ENCODE peak calls at places on chromosomes 13 and 19, in seven cellular contexts. S is lower leg skin, T is psoas muscle, Z is GM23338, C is A549, V is body of pancreas, R is GM12865. M is an unnamed sample.

GRCh38 chr13:30371649-30372265 is 50.5 kb upstream of the UBE2L5 start:
- DNase-seq in R (peak; percentile 97), Z (no peak), T (no peak), V (peak; percentile 46), C (peak; percentile 7), S (peak; percentile 70), M (no peak)

GRCh38 chr19:44050740-44051653 is 839 bp upstream of the ZNF223 start:
- DNase-seq in C (peak; percentile 27), T (no peak), V (peak; percentile 36), S (no peak), R (no peak), Z (peak; percentile 77), M (no peak)

GRCh38 chr19:17777840-17778620 is 16.9 kb upstream of the B3GNT3 start:
- DNase-seq in R (peak; percentile 78), C (peak; percentile 94), T (peak; percentile 52), S (no peak), Z (peak; percentile 97), V (peak; percentile 62), M (peak; percentile 54)

GRCh38 chr19:911197-912033 is 1.6 kb downstream of the R3HDM4 start:
- DNase-seq in S (no peak), C (no peak), Z (peak; percentile 81), R (no peak), V (no peak), T (no peak), M (no peak)

GRCh38 chr19:3366761-3367571 is 583 bp downstream of the NFIC start:
- DNase-seq in S (no peak), Z (no peak), R (peak; percentile 69), C (no peak), T (peak; percentile 78), V (peak; percentile 76), M (peak; percentile 63)

GRCh38 chr13:42891591-42891990 is 100.5 kb downstream of the EPSTI1 start:
- DNase-seq in T (no peak), R (no peak), C (no peak), V (no peak), Z (no peak), S (no peak), M (no peak)

GRCh38 chr19:4197625-4198466 is 15.4 kb downstream of the ANKRD24 start:
- DNase-seq in C (peak; percentile 55), Z (peak; percentile 87), S (no peak), R (no peak), V (no peak), T (no peak), M (no peak)

GRCh38 chr19:58544591-58545285 is 874 bp downstream of the TRIM28 start:
- DNase-seq in Z (peak; percentile 49), R (peak; percentile 72), V (peak; percentile 42), T (no peak), S (no peak), C (peak; percentile 40), M (peak; percentile 50)

GRCh38 chr19:7257148-7258041 is 36.8 kb downstream of the INSR start:
- DNase-seq in S (peak; percentile 90), T (no peak), C (peak; percentile 5), V (peak; percentile 94), Z (no peak), R (no peak), M (peak; percentile 24)

GRCh38 chr13:31905896-31906295 is 125.7 kb upstream of the FRY start:
- DNase-seq in Z (peak; percentile 64), C (no peak), T (no peak), V (no peak), S (no peak), R (no peak), M (no peak)

GRCh38 chr19:29867984-29868383 is 56.2 kb downstream of the CCNE1 start:
- DNase-seq in S (no peak), T (no peak), C (no peak), R (no peak), V (no peak), Z (no peak), M (no peak)

GRCh38 chr19:16067205-16067938 is 8.9 kb upstream of the TPM4 start:
- DNase-seq in V (no peak), S (peak; percentile 94), T (peak; percentile 40), C (no peak), R (no peak), Z (no peak), M (peak; percentile 55)

GRCh38 chr13:41117859-41118258 is 14.7 kb downstream of the KBTBD6 start:
- DNase-seq in C (no peak), R (no peak), Z (no peak), V (no peak), S (no peak), T (no peak), M (no peak)

GRCh38 chr19:12665281-12665573 is 1.3 kb downstream of the MAN2B1 start:
- DNase-seq in R (peak; percentile 89), T (no peak), Z (no peak), S (no peak), V (peak; percentile 70), C (no peak), M (peak; percentile 44)
- H3K4me3 ChIP-seq in R (peak overlapping the region; percentile 81), T (peak overlapping the region; percentile 98), Z (no peak overlapping the region), S (no peak overlapping the region), V (no peak overlapping the region), C (no peak overlapping the region), M (peak overlapping the region; percentile 76)

GRCh38 chr19:18942692-18943091 is 1.7 kb upstream of the HOMER3 start:
- DNase-seq in T (no peak), R (no peak), S (no peak), V (no peak), C (no peak), Z (no peak), M (no peak)

GRCh38 chr19:18939922-18940775 is 868 bp downstream of the HOMER3 start:
- DNase-seq in Z (peak; percentile 87), S (peak; percentile 93), C (no peak), V (peak; percentile 25), R (no peak), T (peak; percentile 76), M (peak; percentile 39)

GRCh38 chr19:18940791-18941627 is at the start of gene HOMER3:
- DNase-seq in Z (peak; percentile 80), C (peak; percentile 36), R (peak; percentile 66), T (peak; percentile 87), V (peak; percentile 71), S (peak; percentile 96), M (peak; percentile 88)

GRCh38 chr19:18941628-18942354 is 774 bp upstream of the HOMER3 start:
- DNase-seq in C (no peak), V (no peak), R (no peak), S (no peak), T (no peak), Z (peak; percentile 66), M (no peak)

DNA sequence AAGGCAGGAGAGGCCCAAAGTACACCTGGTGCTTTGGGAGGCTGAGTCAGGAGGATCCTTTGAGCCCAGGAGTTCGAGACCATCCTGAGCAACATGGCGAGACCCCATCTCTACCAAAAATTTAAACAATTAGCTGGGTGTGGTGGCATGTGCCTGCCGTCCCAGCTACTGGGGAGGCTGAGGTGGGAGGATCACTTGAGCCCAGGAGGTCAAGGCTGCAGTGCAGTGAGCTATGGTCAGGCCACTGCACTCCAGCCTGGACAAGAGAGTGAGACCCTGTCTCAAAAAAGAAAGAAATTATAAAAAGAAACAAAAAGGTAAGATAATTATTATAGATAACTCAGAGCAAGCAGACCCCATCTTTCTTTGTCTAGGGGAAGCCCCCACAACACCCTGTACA is 1.9 kb downstream of the HOMER3 start:
- DNase-seq in S (no peak), V (no peak), Z (no peak), T (no peak), R (no peak), C (no peak), M (no peak)
- H3K4me3 ChIP-seq in S (no peak overlapping the region), V (no peak overlapping the region), Z (peak overlapping the region; percentile 81), T (peak overlapping the region; percentile 89), R (no peak overlapping the region), C (no peak overlapping the region), M (no peak overlapping the region)

DNA sequence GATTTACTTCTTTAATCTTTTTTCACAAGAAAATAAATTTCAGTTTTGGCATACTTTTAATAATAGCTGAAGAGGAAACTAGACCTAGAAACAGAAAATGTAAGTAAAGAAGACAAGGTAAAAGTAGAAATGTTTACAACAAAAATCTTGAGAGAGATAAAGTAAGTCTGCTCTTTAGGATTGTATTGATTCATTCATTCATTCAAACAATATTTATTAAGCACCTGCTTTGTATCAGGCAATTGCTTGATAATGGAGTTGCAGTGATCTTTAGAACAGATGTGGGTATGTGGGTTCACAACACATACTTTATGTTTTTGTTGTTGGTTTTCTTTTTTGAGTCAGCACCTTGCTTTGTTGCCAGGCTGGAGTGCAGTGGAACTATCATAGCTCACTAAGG is 8.6 kb upstream of the SPART start:
- DNase-seq in T (no peak), V (no peak), R (no peak), S (no peak), C (no peak), Z (no peak), M (no peak)
- H3K4me3 ChIP-seq in T (no peak overlapping the region), V (no peak overlapping the region), R (no peak overlapping the region), S (no peak overlapping the region), C (no peak overlapping the region), Z (no peak overlapping the region), M (no peak overlapping the region)

GRCh38 chr13:75329097-75329496 is 152.9 kb downstream of the TBC1D4 start:
- DNase-seq in C (no peak), T (no peak), R (no peak), Z (no peak), V (no peak), S (no peak), M (no peak)

GRCh38 chr13:75327132-75327505 is 154.8 kb downstream of the TBC1D4 start:
- DNase-seq in S (no peak), T (no peak), R (no peak), C (no peak), V (no peak), Z (no peak), M (no peak)

GRCh38 chr13:75324413-75324940 is 157.5 kb downstream of the TBC1D4 start:
- DNase-seq in Z (no peak), S (no peak), V (no peak), R (no peak), T (no peak), C (no peak), M (no peak)

GRCh38 chr13:75329723-75330122 is 152.2 kb downstream of the TBC1D4 start:
- DNase-seq in S (no peak), Z (no peak), T (no peak), C (no peak), R (no peak), V (no peak), M (no peak)

DNA sequence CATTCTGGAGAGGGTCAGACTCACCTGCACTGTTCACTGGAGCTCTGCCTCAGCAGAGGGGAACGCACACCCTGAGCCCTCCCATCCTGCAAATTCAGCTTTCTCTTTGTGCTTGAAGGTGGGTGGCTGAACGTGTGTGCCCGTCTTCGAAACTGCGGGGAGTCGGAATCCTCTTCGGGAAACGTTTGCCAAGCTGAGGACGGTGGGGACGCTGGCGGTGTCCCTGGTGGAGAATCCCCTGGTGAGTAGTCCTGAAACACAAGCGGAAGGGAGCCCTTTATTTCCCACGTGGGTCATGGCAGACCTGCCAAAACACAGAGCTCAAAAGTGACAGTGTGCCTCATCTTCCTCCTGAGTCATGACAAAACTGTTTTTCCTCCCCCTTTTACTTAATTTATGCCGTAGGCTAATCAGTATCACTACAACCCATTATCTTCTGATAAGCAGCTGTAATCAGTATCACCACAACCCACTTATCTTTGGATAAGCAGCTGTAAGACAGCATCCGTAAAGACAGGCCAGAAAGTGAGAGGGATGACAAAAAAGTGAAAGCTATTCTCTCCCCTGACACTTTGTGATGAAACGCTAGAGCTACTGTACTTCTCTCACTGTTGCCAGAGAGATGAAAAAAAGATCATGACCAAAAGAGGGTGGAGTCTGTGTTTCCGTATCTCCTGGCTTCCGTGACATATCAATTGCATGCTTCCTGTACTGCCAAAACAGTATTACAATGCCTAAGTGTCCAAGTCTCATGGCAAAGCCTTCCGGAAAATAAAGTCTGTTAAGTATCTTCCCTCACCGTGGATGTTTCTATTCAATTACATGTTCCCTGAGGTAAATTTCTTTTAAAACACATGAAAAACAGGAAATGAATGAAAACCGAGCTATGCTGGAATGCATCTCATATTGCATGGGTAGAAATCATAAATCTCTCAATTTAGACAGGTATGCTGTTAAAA is 155.5 kb downstream of the TBC1D4 start:
- DNase-seq in V (no peak), T (no peak), C (no peak), Z (no peak), S (no peak), R (peak; percentile 79), M (no peak)
- H3K4me3 ChIP-seq in V (no peak overlapping the region), T (peak overlapping the region; percentile 17), C (no peak overlapping the region), Z (no peak overlapping the region), S (no peak overlapping the region), R (peak overlapping the region; percentile 66), M (peak overlapping the region; percentile 30)